ENCODE peak calls at places on chromosome 5, in four cellular contexts. T is GOT3, Z is DMS 273 treated with DMSO at 0.1 percent for 48 hours, R is HFFc6. B is an unnamed sample.

GRCh38 chr5:125011419-125011818 is 265.0 kb upstream of the ZNF608 start:
- DNase-seq in R (no peak), T (no peak), Z (no peak), B (no peak)

GRCh38 chr5:109688647-109688998 is 1.1 kb upstream of the MAN2A1 start:
- DNase-seq in T (no peak), R (no peak), Z (peak), B (no peak)

GRCh38 chr5:73759771-73760170 is 133.8 kb downstream of the ARHGEF28 start:
- DNase-seq in Z (no peak), R (no peak), T (no peak), B (no peak)

GRCh38 chr5:151671979-151672378 is 14.7 kb downstream of the SPARC start:
- DNase-seq in R (no peak), T (no peak), Z (no peak), B (peak)

GRCh38 chr5:180786398-180787005 is 16.1 kb downstream of the MGAT1 start:
- DNase-seq in Z (no peak), T (no peak), R (no peak), B (no peak)

GRCh38 chr5:1199649-1200494 is 1.5 kb upstream of the SLC6A19 start:
- DNase-seq in R (no peak), Z (no peak), T (no peak), B (no peak)

GRCh38 chr5:53095931-53096525 is 13.5 kb downstream of the MOCS2 start:
- DNase-seq in T (no peak), Z (no peak), R (peak), B (peak)

GRCh38 chr5:11378462-11378861 is 525.8 kb downstream of the CTNND2 start:
- DNase-seq in Z (no peak), T (no peak), R (no peak), B (no peak)

GRCh38 chr5:119470851-119471451 is 18.7 kb downstream of the HSD17B4 start:
- DNase-seq in Z (no peak), T (no peak), R (peak), B (peak)

GRCh38 chr5:166916021-166916420 is 1375.4 kb upstream of the WWC1 start:
- DNase-seq in R (no peak), Z (no peak), T (no peak), B (no peak)

GRCh38 chr5:27403248-27403882 is 365.0 kb upstream of the CDH9 start:
- DNase-seq in T (no peak), R (no peak), Z (no peak), B (no peak)

GRCh38 chr5:171484460-171484899 is 65.0 kb downstream of the FGF18 start:
- DNase-seq in T (no peak), Z (no peak), R (no peak), B (peak)

GRCh38 chr5:168881427-168882149 is 302.4 kb upstream of the PANK3 start:
- DNase-seq in R (no peak), Z (no peak), T (no peak), B (no peak)

GRCh38 chr5:14663734-14664269 is 716 bp upstream of the OTULIN start:
- DNase-seq in T (no peak), Z (no peak), R (no peak), B (no peak)

GRCh38 chr5:944992-945685 is 52.5 kb downstream of the TRIP13 start:
- DNase-seq in R (no peak), T (no peak), Z (no peak), B (no peak)

GRCh38 chr5:103217101-103217500 is 41.5 kb upstream of the MACIR start:
- DNase-seq in Z (no peak), T (no peak), R (no peak), B (no peak)

GRCh38 chr5:143889986-143890385 is 78.0 kb downstream of the HMHB1 start:
- DNase-seq in T (no peak), R (no peak), Z (peak), B (peak)

GRCh38 chr5:56680731-56681130 is 134.6 kb upstream of the MAP3K1 start:
- DNase-seq in R (no peak), T (no peak), Z (no peak), B (no peak)

GRCh38 chr5:138354926-138355378 is 2.5 kb downstream of the KDM3B start:
- DNase-seq in T (peak), R (peak), Z (peak), B (peak)

GRCh38 chr5:158461240-158461854 is 602.4 kb upstream of the CLINT1 start:
- DNase-seq in Z (no peak), T (no peak), R (no peak), B (peak)

GRCh38 chr5:133831506-133832224 is 136.8 kb downstream of the C5orf15 start:
- DNase-seq in Z (no peak), T (no peak), R (peak), B (peak)

GRCh38 chr5:38556115-38556598 is 289 bp downstream of the LIFR start:
- DNase-seq in Z (no peak), R (no peak), T (no peak), B (no peak)

GRCh38 chr5:151585970-151586369 is 5.2 kb downstream of the FAT2 start:
- DNase-seq in R (peak), T (no peak), Z (peak), B (peak)

GRCh38 chr5:5103249-5103648 is 36.9 kb upstream of the ADAMTS16 start:
- DNase-seq in T (no peak), Z (no peak), R (no peak), B (no peak)

GRCh38 chr5:167763772-167764171 is 527.7 kb upstream of the WWC1 start:
- DNase-seq in Z (no peak), R (peak), T (no peak), B (peak)

GRCh38 chr5:93635991-93636390 is 53.0 kb downstream of the NR2F1 start:
- DNase-seq in Z (no peak), R (no peak), T (no peak), B (no peak)

GRCh38 chr5:72377920-72378635 is 57.9 kb downstream of the PTCD2 start:
- DNase-seq in T (no peak), Z (peak), R (no peak), B (no peak)

GRCh38 chr5:114101153-114101552 is 260.7 kb upstream of the KCNN2 start:
- DNase-seq in R (peak), Z (no peak), T (no peak), B (peak)

GRCh38 chr5:172659909-172660628 is 19.0 kb downstream of the NEURL1B start:
- DNase-seq in T (no peak), Z (no peak), R (peak), B (peak)

GRCh38 chr5:17951392-17952169 is 317.3 kb downstream of the TAF11L14 start:
- DNase-seq in Z (no peak), T (no peak), R (no peak), B (no peak)